ENCODE peak calls at places on chromosomes 4 and X, in five cellular contexts. S is NCI-H510A, P is NCI-H187 treated with DMSO at 0.1 percent for 48 hours, G is IMR-90, W is lower lobe of right lung. F is an unnamed sample.

GRCh38 chrX:40094041-40094899 is 3.5 kb downstream of the BCOR start:
- DNase-seq in P (no peak), S (no peak), G (peak; percentile 55), W (peak; percentile 62), F (no peak)

GRCh38 chr4:41318839-41319530 is 62.3 kb downstream of the UCHL1 start:
- DNase-seq in P (no peak), W (no peak), G (no peak), S (no peak), F (no peak)

GRCh38 chr4:151540728-151541437 is 131.9 kb downstream of the FHIP1A start:
- DNase-seq in P (no peak), S (no peak), G (peak; percentile 86), W (no peak), F (peak; percentile 47)

GRCh38 chrX:39983715-39984114 is 114.0 kb downstream of the BCOR start:
- DNase-seq in S (no peak), P (no peak), W (no peak), G (peak; percentile 31), F (no peak)

GRCh38 chr4:185201983-185202962 is 1.5 kb downstream of the CFAP97 start:
- DNase-seq in S (peak; percentile 7), W (no peak), G (peak; percentile 42), P (no peak), F (no peak)

GRCh38 chr4:112472318-112472717 is 43.7 kb downstream of the NEUROG2 start:
- DNase-seq in G (no peak), P (no peak), S (no peak), W (no peak), F (no peak)

GRCh38 chr4:129240816-129241215 is 144.9 kb downstream of the C4orf33 start:
- DNase-seq in G (no peak), W (no peak), P (no peak), S (peak; percentile 50), F (no peak)

GRCh38 chrX:52504551-52504950 is 8.9 kb downstream of the XAGE1A start:
- DNase-seq in S (no peak), G (no peak), W (no peak), P (no peak), F (no peak)

GRCh38 chr4:39045791-39046221 is 13.6 kb upstream of the TMEM156 start:
- DNase-seq in S (no peak), G (peak; percentile 21), W (no peak), P (no peak), F (no peak)

GRCh38 chr4:122764808-122765189 is 32.3 kb downstream of the BBS12 start:
- DNase-seq in W (no peak), G (peak; percentile 92), S (no peak), P (no peak), F (no peak)

GRCh38 chrX:13489451-13489850 is 80.0 kb upstream of the EGFL6 start:
- DNase-seq in G (peak; percentile 38), W (peak; percentile 62), P (no peak), S (no peak), F (no peak)

GRCh38 chrX:120474085-120474484 is 5.0 kb upstream of the LAMP2 start:
- DNase-seq in W (no peak), P (no peak), G (no peak), S (no peak), F (no peak)

GRCh38 chrX:47191331-47191730 is 2.3 kb upstream of the UBA1 start:
- DNase-seq in S (peak; percentile 9), W (no peak), G (no peak), P (no peak), F (peak; percentile 3)

GRCh38 chr4:93495346-93495745 is 333.2 kb upstream of the ATOH1 start:
- DNase-seq in S (no peak), G (no peak), W (no peak), P (no peak), F (no peak)

GRCh38 chrX:10597871-10598270 is 22.5 kb downstream of the MID1 start:
- DNase-seq in G (peak; percentile 32), W (no peak), P (no peak), S (no peak), F (no peak)

GRCh38 chr4:128288689-128289106 is 1.1 kb upstream of the PGRMC2 start:
- DNase-seq in W (no peak), P (no peak), S (peak; percentile 25), G (peak; percentile 56), F (peak; percentile 47)

GRCh38 chr4:7021930-7022658 is 21.1 kb upstream of the TADA2B start:
- DNase-seq in W (no peak), S (no peak), P (no peak), G (peak; percentile 89), F (no peak)

GRCh38 chr4:123408471-123409084 is 12.0 kb downstream of the SPRY1 start:
- DNase-seq in G (no peak), W (no peak), S (no peak), P (no peak), F (no peak)

GRCh38 chr4:124455671-124456070 is 256.9 kb downstream of the ANKRD50 start:
- DNase-seq in W (no peak), P (no peak), G (no peak), S (no peak), F (no peak)

GRCh38 chr4:24857996-24858395 is 54.8 kb downstream of the CCDC149 start:
- DNase-seq in P (no peak), S (no peak), G (peak; percentile 78), W (no peak), F (no peak)

GRCh38 chr4:130210871-130211270 is 1114.9 kb downstream of the C4orf33 start:
- DNase-seq in G (no peak), P (no peak), W (no peak), S (no peak), F (no peak)

GRCh38 chr4:108544504-108544903 is 75.9 kb upstream of the RPL34 start:
- DNase-seq in S (no peak), P (no peak), G (peak; percentile 43), W (no peak), F (no peak)

GRCh38 chrX:154541896-154542722 is 4.5 kb downstream of the G6PD start:
- DNase-seq in P (no peak), W (peak; percentile 73), S (no peak), G (peak; percentile 94), F (no peak)

GRCh38 chr4:89949782-89950387 is 55.2 kb downstream of the MMRN1 start:
- DNase-seq in S (no peak), G (no peak), P (no peak), W (no peak), F (no peak)

GRCh38 chrX:25052798-25053534 is 37.2 kb upstream of the ARX start:
- DNase-seq in G (no peak), P (no peak), W (no peak), S (no peak), F (no peak)

GRCh38 chr4:96097040-96097607 is 257.2 kb downstream of the PDHA2 start:
- DNase-seq in W (no peak), G (no peak), P (no peak), S (no peak), F (no peak)

GRCh38 chr4:1615786-1616573 is 68.1 kb downstream of the FAM53A start:
- DNase-seq in W (peak; percentile 82), S (no peak), G (no peak), P (no peak), F (no peak)

GRCh38 chr4:87209696-87210095 is 10.7 kb downstream of the KLHL8 start:
- DNase-seq in W (peak; percentile 86), S (no peak), G (no peak), P (no peak), F (no peak)

GRCh38 chrX:75107863-75108509 is 48.1 kb downstream of the ABCB7 start:
- DNase-seq in W (no peak), P (no peak), G (no peak), S (no peak), F (no peak)

GRCh38 chr4:56786955-56787354 is 34.5 kb downstream of the SPINK2 start:
- DNase-seq in W (peak; percentile 49), S (peak; percentile 66), G (peak; percentile 96), P (no peak), F (no peak)